ENCODE peak calls at places on chromosomes 3 and 15, in four cellular contexts. Q is neural progenitor cell, B is heart left ventricle, S is transverse colon. G is an unnamed sample.
A peak's percentile ranks its signal among the peaks of the same experiment; 100 is the strongest.

GRCh38 chr3:166498439-166498838 is 661.2 kb upstream of the BCHE start:
- DNase-seq in Q (no peak), B (no peak), S (no peak), G (no peak)

GRCh38 chr15:32802296-32802936 is 84.6 kb downstream of the GREM1 start:
- DNase-seq in Q (no peak), B (no peak), S (no peak), G (no peak)

GRCh38 chr3:114086356-114086755 is 29.8 kb downstream of the QTRT2 start:
- DNase-seq in Q (no peak), B (no peak), S (no peak), G (no peak)

GRCh38 chr3:98371853-98372252 is 18.2 kb downstream of the OR5K4 start:
- DNase-seq in Q (no peak), B (no peak), S (no peak), G (no peak)

GRCh38 chr15:77529394-77530159 is 103.1 kb downstream of the LINGO1 start:
- DNase-seq in Q (no peak), B (no peak), S (no peak), G (no peak)

GRCh38 chr15:72554471-72555425 is 80.6 kb downstream of the ARIH1 start:
- DNase-seq in Q (no peak), B (no peak), S (no peak), G (no peak)

GRCh38 chr3:126356373-126357298 is 572 bp downstream of the KLF15 start:
- DNase-seq in Q (peak; percentile 72), B (peak; percentile 29), S (peak; percentile 20), G (no peak)

GRCh38 chr15:80105193-80105984 is 45.9 kb downstream of the ZFAND6 start:
- DNase-seq in Q (no peak), B (no peak), S (no peak), G (no peak)

GRCh38 chr15:75723847-75724660 is 11.4 kb upstream of the CSPG4 start:
- DNase-seq in Q (peak; percentile 36), B (peak; percentile 91), S (peak; percentile 94), G (no peak)

GRCh38 chr3:23490459-23490858 is 287.3 kb downstream of the UBE2E2 start:
- DNase-seq in Q (no peak), B (no peak), S (no peak), G (no peak)

GRCh38 chr3:71050521-71051258 is 532.8 kb downstream of the FOXP1 start:
- DNase-seq in Q (no peak), B (no peak), S (no peak), G (no peak)
- H3K4me3 ChIP-seq in Q (no peak overlapping the region), B (no peak overlapping the region), S (no peak overlapping the region), G (no peak overlapping the region)

DNA sequence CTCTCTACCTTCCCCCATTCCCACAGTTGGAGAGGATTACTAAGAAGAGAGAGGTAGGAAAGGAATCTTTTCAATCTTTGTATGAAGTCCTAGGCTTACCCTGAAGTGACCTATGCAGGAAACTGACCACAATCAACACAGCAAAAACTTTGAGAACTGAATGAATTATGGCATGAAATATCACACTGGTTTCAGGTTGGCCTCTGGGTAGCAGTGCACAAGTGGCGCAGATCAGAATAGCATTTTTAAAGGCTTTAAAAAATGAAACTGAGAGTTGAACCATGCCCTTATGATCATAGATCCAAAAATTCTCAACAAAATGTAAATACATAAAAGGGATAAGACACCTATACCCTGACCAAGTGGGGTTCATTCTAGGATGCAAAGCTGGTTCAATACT is 198.9 kb downstream of the CPNE4 start:
- DNase-seq in Q (no peak), B (no peak), S (no peak), G (no peak)
- H3K4me3 ChIP-seq in Q (no peak overlapping the region), B (no peak overlapping the region), S (no peak overlapping the region), G (no peak overlapping the region)

GRCh38 chr3:187902938-187903337 is 157.7 kb upstream of the BCL6 start:
- DNase-seq in Q (no peak), B (no peak), S (no peak), G (no peak)
- H3K4me3 ChIP-seq in Q (no peak overlapping the region), B (no peak overlapping the region), S (no peak overlapping the region), G (no peak overlapping the region)

GRCh38 chr3:127639173-127640030 is 10.4 kb downstream of the PODXL2 start:
- DNase-seq in Q (no peak), B (no peak), S (no peak), G (no peak)
- H3K4me3 ChIP-seq in Q (no peak overlapping the region), B (no peak overlapping the region), S (no peak overlapping the region), G (no peak overlapping the region)

GRCh38 chr3:172750069-172750367 is 508 bp upstream of the ECT2 start:
- DNase-seq in Q (no peak), B (no peak), S (no peak), G (peak; percentile 5)

GRCh38 chr3:172750368-172751187 is at the start of gene ECT2:
- DNase-seq in Q (peak; percentile 100), B (peak; percentile 98), S (peak; percentile 99), G (peak; percentile 100)

GRCh38 chr3:172751188-172751571 is 654 bp downstream of the ECT2 start:
- DNase-seq in Q (peak; percentile 48), B (no peak), S (no peak), G (no peak)

GRCh38 chr3:172746476-172746875 is 4.0 kb upstream of the ECT2 start:
- DNase-seq in Q (no peak), B (no peak), S (no peak), G (no peak)

GRCh38 chr3:172749201-172749965 is 1.1 kb upstream of the ECT2 start:
- DNase-seq in Q (no peak), B (peak; percentile 19), S (no peak), G (no peak)
- H3K4me3 ChIP-seq in Q (peak overlapping the region; percentile 95), B (peak overlapping the region; percentile 75), S (no peak overlapping the region), G (no peak overlapping the region)

GRCh38 chr15:38266247-38266996 is 13.8 kb downstream of the SPRED1 start:
- DNase-seq in Q (no peak), B (no peak), S (no peak), G (no peak)
- H3K4me3 ChIP-seq in Q (no peak overlapping the region), B (no peak overlapping the region), S (no peak overlapping the region), G (no peak overlapping the region)

GRCh38 chr3:52177701-52178042 is 20.3 kb upstream of the ALAS1 start:
- DNase-seq in Q (no peak), B (no peak), S (no peak), G (no peak)
- H3K4me3 ChIP-seq in Q (no peak overlapping the region), B (no peak overlapping the region), S (no peak overlapping the region), G (no peak overlapping the region)

GRCh38 chr15:96766387-96766786 is 435.9 kb downstream of the NR2F2 start:
- DNase-seq in Q (no peak), B (no peak), S (no peak), G (no peak)
- H3K4me3 ChIP-seq in Q (no peak overlapping the region), B (no peak overlapping the region), S (no peak overlapping the region), G (no peak overlapping the region)

G was measured in iPS DF 6.9.